ENCODE peak calls at places on chromosomes 16 and 17, in six cellular contexts. M, I, Y, N, J and C are unnamed samples.

GRCh38 chr16:82808036-82808435 is 181.3 kb downstream of the CDH13 start:
- DNase-seq in M (no peak), I (no peak), Y (no peak), N (no peak), J (no peak), C (no peak)

GRCh38 chr16:9800180-9800738 is 382.0 kb downstream of the GRIN2A start:
- DNase-seq in M (no peak), I (no peak), Y (no peak), N (peak), J (no peak), C (peak)

GRCh38 chr17:76714822-76715461 is 4.2 kb upstream of the MXRA7 start:
- DNase-seq in M (no peak), I (peak), Y (peak), N (no peak), J (peak), C (no peak)

GRCh38 chr17:31052187-31052889 is 42.4 kb upstream of the NF1 start:
- DNase-seq in M (no peak), I (no peak), Y (peak), N (peak), J (no peak), C (peak)

GRCh38 chr16:90001761-90002503 is 17.3 kb downstream of the DBNDD1 start:
- DNase-seq in M (no peak), I (no peak), Y (no peak), N (no peak), J (no peak), C (no peak)

GRCh38 chr16:56338566-56339318 is 86.6 kb downstream of the AMFR start:
- DNase-seq in M (no peak), I (no peak), Y (no peak), N (no peak), J (no peak), C (no peak)

GRCh38 chr16:79651363-79651762 is 50.8 kb upstream of the MAF start:
- DNase-seq in M (no peak), I (no peak), Y (peak), N (no peak), J (no peak), C (no peak)

GRCh38 chr17:67700037-67700436 is 17.7 kb upstream of the NOL11 start:
- DNase-seq in M (no peak), I (no peak), Y (no peak), N (no peak), J (no peak), C (no peak)

GRCh38 chr17:57924677-57925076 is 30.5 kb downstream of the CUEDC1 start:
- DNase-seq in M (peak), I (no peak), Y (no peak), N (no peak), J (no peak), C (no peak)

GRCh38 chr16:68289621-68290329 is 21.0 kb downstream of the SLC7A6OS start:
- DNase-seq in M (no peak), I (peak), Y (no peak), N (peak), J (peak), C (no peak)

GRCh38 chr17:2481760-2482159 is 29.9 kb downstream of the METTL16 start:
- DNase-seq in M (no peak), I (no peak), Y (no peak), N (no peak), J (no peak), C (no peak)

GRCh38 chr16:4882261-4882632 is 35.0 kb downstream of the UBN1 start:
- DNase-seq in M (no peak), I (no peak), Y (peak), N (no peak), J (no peak), C (no peak)

GRCh38 chr16:11896776-11897175 is 19.0 kb downstream of the GSPT1 start:
- DNase-seq in M (no peak), I (no peak), Y (peak), N (peak), J (no peak), C (peak)

GRCh38 chr17:29045734-29046133 is 2.8 kb downstream of the PIPOX start:
- DNase-seq in M (no peak), I (no peak), Y (no peak), N (no peak), J (no peak), C (no peak)

GRCh38 chr17:6323626-6324356 is 111.1 kb downstream of the AIPL1 start:
- DNase-seq in M (no peak), I (no peak), Y (no peak), N (no peak), J (no peak), C (no peak)

GRCh38 chr17:80002690-80003490 is 32.8 kb downstream of the TBC1D16 start:
- DNase-seq in M (no peak), I (no peak), Y (no peak), N (no peak), J (no peak), C (no peak)

GRCh38 chr16:582218-582613 is 7.7 kb upstream of the RAB40C start:
- DNase-seq in M (no peak), I (no peak), Y (no peak), N (no peak), J (no peak), C (no peak)

GRCh38 chr16:56807011-56807675 is 57.9 kb upstream of the SLC12A3 start:
- DNase-seq in M (no peak), I (no peak), Y (peak), N (no peak), J (no peak), C (no peak)